ENCODE peak calls at places on chromosomes 1 and 21, in seven cellular contexts. H, N, F, W, X, E and M are unnamed samples.

GRCh38 chr1:32299327-32299726 is 7.4 kb downstream of the HDAC1 start:
- DNase-seq in H (no peak), X (no peak), E (no peak), W (no peak), N (no peak), F (no peak), M (no peak)

GRCh38 chr1:10904396-10905358 is 107.8 kb upstream of the TARDBP start:
- DNase-seq in N (no peak), X (no peak), E (no peak), H (peak), W (no peak), F (peak), M (no peak)

GRCh38 chr21:38140192-38140905 is 116.4 kb upstream of the KCNJ15 start:
- DNase-seq in W (no peak), E (peak), X (peak), N (no peak), H (no peak), F (peak), M (no peak)

GRCh38 chr1:32361674-32362473 is 411 bp downstream of the FAM229A start:
- DNase-seq in H (no peak), E (peak), X (peak), F (peak), N (peak), W (peak), M (no peak)

GRCh38 chr1:34825455-34826081 is 32.8 kb downstream of the GJA4 start:
- DNase-seq in E (peak), F (no peak), N (no peak), W (peak), X (no peak), H (no peak), M (peak)

GRCh38 chr1:7810395-7810794 is 26.3 kb downstream of the PER3 start:
- DNase-seq in F (peak), W (no peak), E (no peak), X (no peak), N (no peak), H (no peak), M (no peak)

GRCh38 chr1:61842863-61843514 is 100.7 kb downstream of the PATJ start:
- DNase-seq in F (no peak), W (no peak), X (peak), N (peak), H (no peak), E (no peak), M (no peak)

GRCh38 chr1:235207202-235207565 is 46.1 kb upstream of the RBM34 start:
- DNase-seq in H (peak), W (no peak), F (no peak), X (no peak), N (no peak), E (no peak), M (no peak)

GRCh38 chr1:41576620-41577019 is 92.1 kb upstream of the EDN2 start:
- DNase-seq in X (no peak), W (no peak), E (no peak), N (no peak), H (no peak), F (no peak), M (no peak)

GRCh38 chr1:7375329-7375728 is 395.8 kb upstream of the VAMP3 start:
- DNase-seq in N (no peak), E (no peak), H (no peak), W (no peak), X (no peak), F (no peak), M (no peak)

GRCh38 chr1:16254263-16254948 is 17.4 kb upstream of the CPLANE2 start:
- DNase-seq in W (no peak), F (no peak), H (no peak), E (no peak), N (no peak), X (no peak), M (no peak)

GRCh38 chr1:8004113-8004802 is 21.9 kb downstream of the ERRFI1 start:
- DNase-seq in X (peak), N (no peak), E (no peak), H (no peak), W (no peak), F (peak), M (no peak)

GRCh38 chr1:186535388-186536133 is 74.6 kb upstream of the PDC start:
- DNase-seq in H (no peak), W (no peak), F (peak), E (peak), X (no peak), N (no peak), M (no peak)

GRCh38 chr1:244273262-244273844 is 178.4 kb downstream of the ADSS2 start:
- DNase-seq in E (no peak), X (no peak), H (no peak), F (no peak), W (no peak), N (no peak), M (no peak)
- TF ChIP-seq CTCF in E (no peak), X (no peak), H (no peak), F (no peak), W (no peak), N (no peak), M (no peak)

DNA sequence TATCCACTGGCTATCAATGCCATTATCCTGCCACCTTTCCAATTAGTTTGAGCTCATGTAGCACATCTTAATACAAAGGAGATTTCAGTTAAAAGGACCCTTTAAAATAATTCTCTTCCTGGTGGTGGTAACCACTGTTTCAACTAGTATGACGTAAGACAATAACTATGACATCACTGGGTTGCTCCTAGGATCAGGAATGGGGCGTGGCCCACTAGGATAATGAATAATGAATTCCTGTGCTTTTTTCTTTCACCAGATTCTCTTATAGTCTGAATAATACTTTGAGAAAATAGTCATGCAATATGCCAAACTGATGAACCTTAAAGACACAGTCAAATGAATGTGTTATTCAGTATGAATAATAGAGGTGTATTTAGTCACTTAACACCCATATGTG is 10.6 kb upstream of the KIFAP3 start:
- DNase-seq in H (no peak), W (no peak), N (no peak), X (no peak), E (no peak), F (no peak), M (no peak)
- H2AFZ ChIP-seq in H (no peak), W (no peak), N (no peak), X (no peak), E (no peak), F (no peak), M (no peak)

GRCh38 chr1:205038132-205038786 is 4.8 kb upstream of the CNTN2 start:
- DNase-seq in X (no peak), W (no peak), F (no peak), E (no peak), N (no peak), H (no peak), M (no peak)
- TF ChIP-seq CTCF in X (no peak), W (no peak), F (no peak), E (no peak), N (no peak), H (no peak), M (no peak)

GRCh38 chr1:180094705-180095280 is 59.9 kb upstream of the QSOX1 start:
- DNase-seq in X (no peak), H (no peak), E (no peak), F (peak), W (no peak), N (no peak), M (no peak)

GRCh38 chr1:180098242-180098995 is 56.2 kb upstream of the QSOX1 start:
- DNase-seq in E (peak), F (peak), N (no peak), X (no peak), W (no peak), H (no peak), M (no peak)

GRCh38 chr1:180097319-180097605 is 57.4 kb upstream of the QSOX1 start:
- DNase-seq in H (no peak), X (no peak), E (no peak), F (no peak), N (no peak), W (no peak), M (no peak)

GRCh38 chr1:180096584-180097318 is 57.9 kb upstream of the QSOX1 start:
- DNase-seq in E (no peak), W (no peak), H (no peak), F (peak), N (no peak), X (no peak), M (no peak)

GRCh38 chr1:180092931-180093650 is 61.6 kb upstream of the QSOX1 start:
- DNase-seq in E (no peak), H (no peak), X (peak), F (no peak), W (no peak), N (no peak), M (no peak)
- H2AFZ ChIP-seq in E (no peak), H (no peak), X (no peak), F (no peak), W (no peak), N (no peak), M (no peak)

GRCh38 chr1:18972531-18972930 is 16.1 kb upstream of the IFFO2 start:
- DNase-seq in F (peak), H (no peak), E (no peak), W (no peak), X (no peak), N (no peak), M (no peak)
- TF ChIP-seq CTCF in F (peak), H (peak), E (no peak), W (no peak), X (no peak), N (no peak), M (peak)

GRCh38 chr1:173413271-173413707 is 63.8 kb upstream of the PRDX6 start:
- DNase-seq in E (no peak), X (no peak), N (no peak), F (no peak), W (peak), H (no peak), M (no peak)

GRCh38 chr1:173415490-173415889 is 61.6 kb upstream of the PRDX6 start:
- DNase-seq in W (no peak), N (no peak), X (no peak), E (no peak), H (no peak), F (no peak), M (no peak)

GRCh38 chr1:173416034-173416433 is 61.1 kb upstream of the PRDX6 start:
- DNase-seq in E (no peak), H (no peak), F (no peak), W (no peak), X (no peak), N (no peak), M (no peak)

GRCh38 chr1:173414136-173414535 is 63.0 kb upstream of the PRDX6 start:
- DNase-seq in E (no peak), W (no peak), F (no peak), N (no peak), H (no peak), X (no peak), M (no peak)

DNA sequence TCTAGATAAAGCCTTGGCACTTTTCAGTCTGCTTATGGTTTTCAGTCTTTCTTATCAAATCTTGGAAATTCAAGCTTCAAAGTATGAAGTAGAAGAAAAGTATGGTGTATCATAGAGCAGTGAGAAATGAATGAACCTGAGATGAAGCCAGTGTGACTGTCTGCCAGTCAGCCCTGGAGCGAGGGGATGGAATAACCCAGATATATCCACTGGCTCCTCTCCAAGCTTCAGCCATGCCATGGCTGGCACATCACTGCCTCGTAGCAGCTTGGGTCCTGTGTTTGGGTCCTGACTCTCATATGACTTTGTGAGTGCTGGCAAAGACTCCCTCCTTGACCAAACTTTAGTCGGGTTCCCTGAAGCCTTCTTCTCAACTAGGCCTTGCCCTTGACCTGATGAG is 62.6 kb upstream of the PRDX6 start:
- DNase-seq in E (no peak), F (no peak), W (no peak), H (no peak), N (no peak), X (no peak), M (no peak)
- H2AFZ ChIP-seq in E (no peak), F (no peak), W (no peak), H (no peak), N (no peak), X (no peak), M (no peak)

GRCh38 chr1:106536741-106537140 is 519.7 kb upstream of the PRMT6 start:
- DNase-seq in W (no peak), F (peak), X (no peak), N (no peak), H (no peak), E (no peak), M (no peak)

DNA sequence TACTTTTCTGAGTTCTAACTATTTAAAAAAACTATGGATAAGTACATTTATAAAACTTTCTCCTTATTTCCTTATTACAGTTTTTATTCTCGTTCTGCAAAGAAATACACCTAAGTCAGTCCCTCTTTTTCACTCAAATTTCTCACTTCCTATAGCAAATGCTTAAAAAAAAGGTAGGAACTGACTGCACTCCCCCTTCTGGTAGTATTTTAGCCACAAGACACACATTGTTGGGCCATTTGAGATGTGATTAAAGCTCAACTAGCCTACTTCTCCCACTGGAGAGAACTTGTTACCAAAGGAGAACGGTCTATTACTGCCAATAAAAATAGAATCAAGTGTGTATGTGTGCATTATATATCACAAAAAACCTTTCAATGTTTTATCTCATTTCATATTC is 521.9 kb upstream of the PRMT6 start:
- DNase-seq in H (no peak), E (no peak), F (no peak), W (no peak), N (no peak), X (peak), M (no peak)
- TF ChIP-seq CTCF in H (no peak), E (no peak), F (no peak), W (peak), N (peak), X (peak), M (no peak)